ENCODE peak calls at places on chromosomes 1 and 21, in six cellular contexts. E is Daoy; F is astrocyte of the cerebellum; Z is progenitor cell of endocrine pancreas; A is CD4-positive, alpha-beta T cell; N is AG04450. B is an unnamed sample.
A peak's percentile ranks its signal among the peaks of the same experiment; 100 is the strongest.

GRCh38 chr1:34924759-34925555 is 4.5 kb downstream of the DLGAP3 start:
- DNase-seq in E (peak; percentile 71), F (peak; percentile 33), Z (peak; percentile 86), A (peak; percentile 51), N (peak; percentile 20), B (no peak)

GRCh38 chr1:20511518-20512428 is 3.8 kb upstream of the MUL1 start:
- DNase-seq in E (no peak), F (no peak), Z (no peak), A (no peak), N (no peak), B (no peak)

GRCh38 chr1:156448134-156448967 is 52.2 kb downstream of the MEF2D start:
- DNase-seq in E (no peak), F (no peak), Z (no peak), A (no peak), N (no peak), B (no peak)

GRCh38 chr21:35933466-35933865 is 126.9 kb downstream of the SETD4 start:
- DNase-seq in E (peak; percentile 89), F (peak; percentile 32), Z (no peak), A (no peak), N (no peak), B (peak; percentile 7)

GRCh38 chr1:77899647-77900320 is 11.4 kb downstream of the NEXN start:
- DNase-seq in E (no peak), F (no peak), Z (no peak), A (no peak), N (no peak), B (no peak)

GRCh38 chr1:44777547-44777946 is 2.2 kb downstream of the RPS8 start:
- DNase-seq in E (no peak), F (no peak), Z (no peak), A (no peak), N (no peak), B (no peak)

GRCh38 chr1:114270255-114271117 is 116.8 kb upstream of the SYT6 start:
- DNase-seq in E (no peak), F (no peak), Z (no peak), A (no peak), N (no peak), B (no peak)

GRCh38 chr1:28510350-28511223 is 4.7 kb downstream of the RCC1 start:
- DNase-seq in E (peak; percentile 79), F (no peak), Z (no peak), A (no peak), N (no peak), B (no peak)

GRCh38 chr1:88890790-88891317 is 513 bp downstream of the GTF2B start:
- DNase-seq in E (peak; percentile 42), F (no peak), Z (peak; percentile 18), A (peak; percentile 12), N (no peak), B (no peak)

GRCh38 chr1:58422436-58422835 is 124.1 kb downstream of the OMA1 start:
- DNase-seq in E (no peak), F (no peak), Z (no peak), A (no peak), N (no peak), B (no peak)

GRCh38 chr1:151980287-151981177 is 13.1 kb downstream of the S100A10 start:
- DNase-seq in E (peak; percentile 92), F (peak; percentile 70), Z (no peak), A (no peak), N (no peak), B (no peak)

B was measured in iPS DF 6.9.